ENCODE peak calls at places on chromosomes 3 and 15, in four cellular contexts. M, K, W and V are unnamed samples.

GRCh38 chr3:102129774-102130608 is 280.7 kb downstream of the NFKBIZ start:
- DNase-seq in M (peak; percentile 73), K (peak; percentile 33), W (no peak), V (no peak)

GRCh38 chr15:34358367-34358766 is 8.6 kb downstream of the LPCAT4 start:
- DNase-seq in M (no peak), K (no peak), W (peak; percentile 41), V (no peak)

GRCh38 chr3:12932347-12932746 is 91.0 kb upstream of the RPL32 start:
- DNase-seq in M (no peak), K (no peak), W (no peak), V (no peak)

GRCh38 chr3:119230745-119231144 is 9.9 kb downstream of the B4GALT4 start:
- DNase-seq in M (no peak), K (no peak), W (no peak), V (no peak)

GRCh38 chr3:61715886-61716527 is 154.6 kb downstream of the PTPRG start:
- DNase-seq in M (no peak), K (no peak), W (no peak), V (no peak)

GRCh38 chr15:65650312-65651041 is 28.7 kb downstream of the SLC24A1 start:
- DNase-seq in M (no peak), K (no peak), W (no peak), V (no peak)

GRCh38 chr3:107410606-107411005 is 33.4 kb downstream of the CCDC54 start:
- DNase-seq in M (no peak), K (no peak), W (no peak), V (no peak)

GRCh38 chr3:126025862-126026261 is 56.9 kb downstream of the ROPN1B start:
- DNase-seq in M (no peak), K (no peak), W (no peak), V (peak; percentile 1)

GRCh38 chr15:57297630-57298029 is 78.7 kb upstream of the CGNL1 start:
- DNase-seq in M (no peak), K (no peak), W (no peak), V (no peak)

GRCh38 chr15:25743909-25744275 is 119.2 kb downstream of the ATP10A start:
- DNase-seq in M (no peak), K (no peak), W (no peak), V (no peak)

GRCh38 chr15:72227192-72227586 is 3.8 kb downstream of the PKM start:
- DNase-seq in M (peak; percentile 81), K (peak; percentile 71), W (no peak), V (peak; percentile 24)

GRCh38 chr3:72319202-72320095 is 528.8 kb downstream of the SHQ1 start:
- DNase-seq in M (no peak), K (peak; percentile 46), W (no peak), V (no peak)

GRCh38 chr3:196726788-196727675 is 12.6 kb upstream of the PAK2 start:
- DNase-seq in M (peak; percentile 86), K (peak; percentile 38), W (no peak), V (no peak)

GRCh38 chr15:71291247-71291646 is 176.0 kb downstream of the THSD4 start:
- DNase-seq in M (no peak), K (no peak), W (no peak), V (no peak)

GRCh38 chr3:135328036-135328435 is 533.0 kb downstream of the EPHB1 start:
- DNase-seq in M (no peak), K (no peak), W (no peak), V (no peak)

GRCh38 chr3:139310474-139310933 is 33.3 kb upstream of the MRPS22 start:
- DNase-seq in M (peak; percentile 85), K (no peak), W (no peak), V (no peak)

GRCh38 chr15:87129916-87130315 is 1050.2 kb downstream of the AGBL1 start:
- DNase-seq in M (no peak), K (no peak), W (no peak), V (no peak)

GRCh38 chr3:13654330-13655073 is 105.6 kb downstream of the FBLN2 start:
- DNase-seq in M (no peak), K (no peak), W (peak; percentile 65), V (no peak)

GRCh38 chr15:26682765-26683164 is 90.1 kb downstream of the GABRB3 start:
- DNase-seq in M (no peak), K (no peak), W (no peak), V (no peak)

GRCh38 chr3:10262027-10262426 is 13.8 kb downstream of the TATDN2 start:
- DNase-seq in M (no peak), K (no peak), W (no peak), V (no peak)

GRCh38 chr3:66405701-66406091 is 95.1 kb downstream of the LRIG1 start:
- DNase-seq in M (no peak), K (no peak), W (no peak), V (no peak)
- H3K27ac ChIP-seq in M (no peak overlapping the region), K (no peak overlapping the region), W (no peak overlapping the region), V (no peak overlapping the region)

DNA sequence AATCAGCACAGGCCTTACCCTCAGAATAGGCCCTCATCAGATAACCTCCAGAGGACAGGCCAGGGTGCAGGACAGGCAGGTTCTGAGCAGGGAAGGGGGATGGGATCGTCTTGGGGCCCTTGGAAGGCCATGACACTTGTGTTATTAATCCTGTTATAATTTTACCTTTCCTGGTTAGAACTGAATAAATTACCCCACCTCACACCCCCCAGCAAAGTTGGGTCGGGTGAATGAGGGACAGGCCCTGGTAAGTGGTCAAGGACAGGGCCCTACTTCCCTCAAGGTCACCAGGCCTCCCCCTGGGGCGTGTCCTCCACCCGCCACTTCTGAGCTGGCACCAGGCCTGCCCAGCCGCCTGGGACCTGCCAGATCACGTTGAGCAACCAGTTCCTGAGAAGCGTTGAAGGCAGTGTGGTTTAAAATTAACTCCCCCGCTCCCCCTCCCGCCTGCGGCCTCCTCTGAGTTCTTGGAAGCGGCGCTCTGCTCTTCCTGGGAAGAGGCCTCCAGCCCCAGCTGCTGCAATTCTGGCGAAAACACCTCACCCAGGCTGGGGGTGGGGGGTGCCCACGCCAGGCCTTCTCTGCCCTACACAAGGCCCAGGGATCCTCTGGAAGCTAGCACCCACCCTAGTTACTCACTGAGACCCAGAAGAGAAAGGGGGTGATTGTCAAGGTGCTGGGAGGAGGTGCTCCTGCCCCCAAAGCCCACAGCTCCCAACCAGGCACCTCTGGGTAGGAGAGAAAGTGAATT is 10.6 kb downstream of the CISH start:
- DNase-seq in M (peak; percentile 76), K (peak; percentile 96), W (peak; percentile 91), V (no peak)
- H3K4me3 ChIP-seq in M (no peak overlapping the region), K (no peak overlapping the region), W (no peak overlapping the region), V (no peak overlapping the region)

GRCh38 chr3:87287025-87287424 is 10.6 kb upstream of the POU1F1 start:
- DNase-seq in M (no peak), K (no peak), W (no peak), V (no peak)
- H3K9me2 ChIP-seq in M (no peaks in the 10 kb centered on the region), K (no peaks in the 10 kb centered on the region), W (no peaks in the 10 kb centered on the region), V (no peaks in the 10 kb centered on the region)

DNA sequence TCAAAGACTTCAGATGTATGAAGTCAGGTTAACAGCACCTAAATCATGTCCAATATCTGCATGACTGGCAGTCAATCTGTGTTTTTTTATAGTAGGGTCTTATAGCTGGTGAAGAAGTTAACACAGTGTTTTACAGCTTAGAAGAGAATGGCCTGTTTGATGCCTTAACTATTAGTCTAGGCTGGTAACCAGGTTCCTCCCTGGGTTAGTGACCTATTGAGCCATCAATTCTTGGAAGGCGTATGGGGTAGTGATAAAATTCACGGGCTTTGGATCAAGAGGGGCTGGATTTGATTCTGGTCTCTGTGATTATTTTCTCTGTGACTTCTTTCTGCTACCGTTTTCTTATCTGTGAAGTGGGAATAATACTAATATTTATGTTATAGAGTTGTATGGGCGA is 16.0 kb upstream of the TNFSF10 start:
- DNase-seq in M (no peak), K (no peak), W (no peak), V (no peak)
- H3K27ac ChIP-seq in M (no peak overlapping the region), K (no peak overlapping the region), W (no peak overlapping the region), V (no peak overlapping the region)

GRCh38 chr15:100671858-100672543 is 69.6 kb downstream of the ASB7 start:
- DNase-seq in M (no peak), K (no peak), W (peak; percentile 85), V (peak; percentile 5)
- H3K4me3 ChIP-seq in M (no peak overlapping the region), K (no peak overlapping the region), W (no peak overlapping the region), V (no peak overlapping the region)

GRCh38 chr3:16788440-16789057 is 96.2 kb upstream of the PLCL2 start:
- DNase-seq in M (no peak), K (no peak), W (no peak), V (no peak)
- H3K9me2 ChIP-seq in M (no peaks in the 10 kb centered on the region), K (no peaks in the 10 kb centered on the region), W (no peaks in the 10 kb centered on the region), V (no peaks in the 10 kb centered on the region)

GRCh38 chr3:81689617-81690016 is 71.8 kb downstream of the GBE1 start:
- DNase-seq in M (no peak), K (no peak), W (no peak), V (no peak)
- H3K27ac ChIP-seq in M (no peak overlapping the region), K (no peak overlapping the region), W (no peak overlapping the region), V (no peak overlapping the region)